ENCODE peak calls at places on chromosomes 3 and 15, in nine cellular contexts. T, F, J, Y, R, X, P, I and Z are unnamed samples.

GRCh38 chr3:120172070-120172469 is 77.8 kb upstream of the GSK3B start:
- DNase-seq in T (peak; percentile 69), R (no peak), J (no peak), I (peak; percentile 91), X (no peak), F (no peak), P (peak; percentile 85), Y (no peak), Z (no peak)

GRCh38 chr3:30181546-30181945 is 424.9 kb upstream of the TGFBR2 start:
- DNase-seq in J (no peak), Y (no peak), F (no peak), I (no peak), X (no peak), R (no peak), T (no peak), P (no peak), Z (no peak)

GRCh38 chr3:187798531-187799520 is 53.6 kb upstream of the BCL6 start:
- DNase-seq in T (peak; percentile 31), Y (no peak), P (no peak), J (no peak), F (no peak), I (no peak), R (no peak), X (no peak), Z (no peak)

GRCh38 chr15:78149068-78149804 is at the start of gene IDH3A:
- DNase-seq in X (peak; percentile 100), I (peak; percentile 93), F (peak; percentile 91), T (peak; percentile 100), J (peak; percentile 99), Y (peak; percentile 99), P (peak; percentile 89), R (peak; percentile 88), Z (peak; percentile 95)

GRCh38 chr3:156477306-156477705 is 77.6 kb downstream of the SSR3 start:
- DNase-seq in Y (no peak), T (no peak), R (peak; percentile 18), J (no peak), X (no peak), F (no peak), I (peak; percentile 41), P (peak; percentile 41), Z (no peak)

GRCh38 chr3:181726351-181727121 is 14.8 kb downstream of the SOX2 start:
- DNase-seq in R (no peak), I (no peak), J (no peak), P (no peak), F (peak; percentile 82), Y (no peak), T (no peak), X (no peak), Z (no peak)

GRCh38 chr15:82298520-82298919 is 35.9 kb downstream of the SAXO2 start:
- DNase-seq in F (peak; percentile 73), R (no peak), P (no peak), J (peak; percentile 47), X (peak; percentile 58), Y (peak; percentile 9), I (no peak), T (no peak), Z (no peak)

GRCh38 chr15:95300958-95301357 is 1029.5 kb upstream of the NR2F2 start:
- DNase-seq in X (no peak), J (peak; percentile 20), F (no peak), Y (no peak), P (no peak), I (peak; percentile 32), R (no peak), T (no peak), Z (no peak)

GRCh38 chr3:97340940-97341339 is 423.6 kb upstream of the ARL6 start:
- DNase-seq in J (no peak), P (no peak), F (peak; percentile 3), I (no peak), R (no peak), X (no peak), Y (no peak), T (no peak), Z (no peak)

GRCh38 chr3:105620236-105620635 is 248.6 kb downstream of the CBLB start:
- DNase-seq in I (peak; percentile 68), F (no peak), P (no peak), T (no peak), R (no peak), X (no peak), J (no peak), Y (no peak), Z (no peak)

GRCh38 chr15:80599359-80599758 is 95.8 kb upstream of the ABHD17C start:
- DNase-seq in F (no peak), P (no peak), X (no peak), J (no peak), I (peak; percentile 86), Y (no peak), R (peak; percentile 53), T (no peak), Z (no peak)

GRCh38 chr3:100252006-100252405 is 8.8 kb upstream of the TBC1D23 start:
- DNase-seq in J (no peak), P (no peak), Y (no peak), T (no peak), I (no peak), F (no peak), X (no peak), R (no peak), Z (no peak)

GRCh38 chr3:149964296-149964695 is 6.4 kb downstream of the PFN2 start:
- DNase-seq in J (no peak), R (no peak), X (no peak), P (no peak), T (no peak), I (no peak), F (no peak), Y (no peak), Z (no peak)

GRCh38 chr15:64837502-64837901 is 4.2 kb upstream of the PLEKHO2 start:
- DNase-seq in P (no peak), Y (no peak), J (peak; percentile 35), I (no peak), R (no peak), T (no peak), X (no peak), F (no peak), Z (peak; percentile 52)

GRCh38 chr3:157056035-157056434 is 103.9 kb downstream of the CCNL1 start:
- DNase-seq in T (no peak), X (no peak), F (no peak), I (no peak), Y (no peak), P (no peak), R (no peak), J (no peak), Z (no peak)

GRCh38 chr3:150357923-150358322 is 50.2 kb upstream of the TSC22D2 start:
- DNase-seq in F (no peak), X (no peak), Y (no peak), J (no peak), R (no peak), T (no peak), I (no peak), P (no peak), Z (peak; percentile 79)

GRCh38 chr3:10334461-10334860 is 13.5 kb upstream of the SEC13 start:
- DNase-seq in X (no peak), I (peak; percentile 50), F (peak; percentile 56), T (no peak), Y (no peak), R (no peak), P (peak; percentile 44), J (no peak), Z (no peak)

GRCh38 chr3:31116651-31117050 is 222.2 kb upstream of the GADL1 start:
- DNase-seq in J (no peak), I (peak; percentile 43), T (no peak), Y (no peak), R (peak; percentile 8), X (no peak), P (no peak), F (no peak), Z (no peak)

GRCh38 chr3:116849261-116849688 is 139.7 kb downstream of the TUSC7 start:
- DNase-seq in F (peak; percentile 38), I (no peak), T (no peak), X (no peak), J (no peak), P (no peak), Y (no peak), R (no peak), Z (no peak)

GRCh38 chr3:118705827-118706226 is 328.8 kb downstream of the IGSF11 start:
- DNase-seq in X (no peak), R (no peak), Y (no peak), I (no peak), J (no peak), P (no peak), F (no peak), T (no peak), Z (no peak)

GRCh38 chr3:39809995-39810595 is 686 bp downstream of the MYRIP start:
- DNase-seq in R (no peak), T (no peak), J (no peak), P (no peak), F (peak; percentile 28), Y (no peak), X (no peak), I (no peak), Z (no peak)

GRCh38 chr3:174413057-174413912 is 445.8 kb upstream of the NAALADL2 start:
- DNase-seq in F (peak; percentile 26), P (no peak), T (no peak), R (no peak), Y (no peak), J (no peak), X (no peak), I (no peak), Z (no peak)

GRCh38 chr3:44965165-44965564 is 10.8 kb downstream of the ZDHHC3 start:
- DNase-seq in T (no peak), Y (no peak), I (no peak), F (no peak), X (no peak), R (no peak), P (no peak), J (no peak), Z (no peak)

GRCh38 chr15:55586808-55587207 is 1.3 kb downstream of the PYGO1 start:
- DNase-seq in R (no peak), F (no peak), Y (no peak), P (no peak), I (no peak), X (no peak), J (no peak), T (no peak), Z (no peak)

GRCh38 chr15:69311319-69311721 is 12.6 kb downstream of the PAQR5 start:
- DNase-seq in F (peak; percentile 49), R (no peak), T (no peak), P (peak; percentile 20), X (no peak), I (peak; percentile 63), J (no peak), Y (no peak), Z (no peak)

GRCh38 chr3:95971573-95971972 is 842.8 kb upstream of the EPHA6 start:
- DNase-seq in T (no peak), P (peak; percentile 3), J (no peak), R (no peak), I (no peak), Y (no peak), F (no peak), X (no peak), Z (no peak)

GRCh38 chr3:49324768-49325167 is 15.1 kb downstream of the USP4 start:
- DNase-seq in I (no peak), R (no peak), X (no peak), Y (no peak), P (no peak), F (no peak), J (no peak), T (no peak), Z (no peak)

GRCh38 chr3:5568451-5568850 is 380.9 kb downstream of the EDEM1 start:
- DNase-seq in T (no peak), J (peak; percentile 44), F (peak; percentile 50), P (no peak), R (no peak), Y (no peak), I (no peak), X (no peak), Z (peak; percentile 54)

GRCh38 chr3:150376001-150376848 is 31.9 kb upstream of the TSC22D2 start:
- DNase-seq in F (no peak), R (no peak), X (no peak), T (no peak), J (no peak), Y (no peak), I (peak; percentile 56), P (peak; percentile 37), Z (peak; percentile 74)

GRCh38 chr3:10738688-10739372 is 77.2 kb upstream of the SLC6A11 start:
- DNase-seq in R (peak; percentile 34), Y (peak; percentile 28), F (peak; percentile 90), I (peak; percentile 53), J (peak; percentile 68), T (peak; percentile 73), P (peak; percentile 41), X (peak; percentile 76), Z (peak; percentile 71)

GRCh38 chr3:39180183-39180545 is 12.2 kb downstream of the XIRP1 start:
- DNase-seq in X (no peak), I (no peak), T (no peak), R (no peak), Y (no peak), F (no peak), J (no peak), P (no peak), Z (no peak)